ENCODE peak calls at places on chromosomes 11 and 22, in five cellular contexts. One of them, this sample, is unnamed.

GRCh38 chr11:112658521-112658920 is 302.7 kb upstream of the NCAM1 start:
- DNase-seq in activated T-helper 9 cell treated with anti-CD3 and anti-CD28 coated beads, Interleukin-2, amount 50 U/mL, for 16 hours: no peak
- DNase-seq in GM23338: no peak
- DNase-seq in AG08396: no peak
- DNase-seq in lung: no peak
- DNase-seq in this sample: no peak

GRCh38 chr11:47503227-47503626 is 49.7 kb downstream of the CELF1 start:
- DNase-seq in activated T-helper 9 cell treated with anti-CD3 and anti-CD28 coated beads, Interleukin-2, amount 50 U/mL, for 16 hours: no peak
- DNase-seq in GM23338: no peak
- DNase-seq in AG08396: no peak
- DNase-seq in lung: no peak
- DNase-seq in this sample: no peak

GRCh38 chr22:24289781-24290181 is 19.1 kb downstream of the SPECC1L start:
- DNase-seq in activated T-helper 9 cell treated with anti-CD3 and anti-CD28 coated beads, Interleukin-2, amount 50 U/mL, for 16 hours: no peak
- DNase-seq in GM23338: no peak
- DNase-seq in AG08396: no peak
- DNase-seq in lung: no peak
- DNase-seq in this sample: no peak

GRCh38 chr22:38177926-38178604 is 3.6 kb downstream of the PLA2G6 start:
- DNase-seq in activated T-helper 9 cell treated with anti-CD3 and anti-CD28 coated beads, Interleukin-2, amount 50 U/mL, for 16 hours: no peak
- DNase-seq in GM23338: peak; percentile 33
- DNase-seq in AG08396: peak; percentile 73
- DNase-seq in lung: no peak
- DNase-seq in this sample: no peak

GRCh38 chr22:20762233-20762796 is 11.6 kb upstream of the SERPIND1 start:
- DNase-seq in activated T-helper 9 cell treated with anti-CD3 and anti-CD28 coated beads, Interleukin-2, amount 50 U/mL, for 16 hours: no peak
- DNase-seq in GM23338: no peak
- DNase-seq in AG08396: no peak
- DNase-seq in lung: no peak
- DNase-seq in this sample: no peak

GRCh38 chr11:134248910-134249480 is 4.2 kb downstream of the THYN1 start:
- DNase-seq in activated T-helper 9 cell treated with anti-CD3 and anti-CD28 coated beads, Interleukin-2, amount 50 U/mL, for 16 hours: no peak
- DNase-seq in GM23338: no peak
- DNase-seq in AG08396: peak; percentile 41
- DNase-seq in lung: no peak
- DNase-seq in this sample: no peak

GRCh38 chr22:26172389-26172990 is 3.2 kb downstream of the SEZ6L start:
- DNase-seq in activated T-helper 9 cell treated with anti-CD3 and anti-CD28 coated beads, Interleukin-2, amount 50 U/mL, for 16 hours: no peak
- DNase-seq in GM23338: peak; percentile 87
- DNase-seq in AG08396: peak; percentile 51
- DNase-seq in lung: no peak
- DNase-seq in this sample: no peak

GRCh38 chr11:132008226-132008625 is 637.8 kb downstream of the NTM start:
- DNase-seq in activated T-helper 9 cell treated with anti-CD3 and anti-CD28 coated beads, Interleukin-2, amount 50 U/mL, for 16 hours: no peak
- DNase-seq in GM23338: no peak
- DNase-seq in AG08396: no peak
- DNase-seq in lung: no peak
- DNase-seq in this sample: no peak

This sample was measured in activated CD4-positive, CD25-positive, alpha-beta regulatory T cell treated with anti-CD3 and anti-CD28 coated beads, Interleukin-2, amount 50 U/mL, for 72 hours.